ENCODE peak calls at places on chromosomes 1 and 21, in four cellular contexts. O, W, H and Q are unnamed samples.

GRCh38 chr1:32924881-32925344 is 23.7 kb upstream of the TMEM54 start:
- DNase-seq in O (peak; percentile 74), W (no peak), H (no peak), Q (peak; percentile 68)

GRCh38 chr1:44645466-44646244 is 28.6 kb downstream of the TMEM53 start:
- DNase-seq in O (no peak), W (no peak), H (peak; percentile 73), Q (no peak)

GRCh38 chr1:192580351-192580962 is 4.9 kb downstream of the RGS1 start:
- DNase-seq in O (no peak), W (no peak), H (peak; percentile 68), Q (peak; percentile 73)

GRCh38 chr1:169574336-169574735 is 11.9 kb downstream of the F5 start:
- DNase-seq in O (no peak), W (no peak), H (no peak), Q (no peak)

GRCh38 chr21:42973309-42973990 is 912 bp upstream of the PKNOX1 start:
- DNase-seq in O (peak; percentile 34), W (no peak), H (no peak), Q (no peak)

GRCh38 chr21:26070822-26071425 is 99.6 kb downstream of the APP start:
- DNase-seq in O (no peak), W (no peak), H (peak; percentile 45), Q (peak; percentile 76)

GRCh38 chr1:21703318-21703963 is 34.3 kb upstream of the RAP1GAP start:
- DNase-seq in O (no peak), W (no peak), H (peak; percentile 88), Q (peak; percentile 43)

GRCh38 chr1:85576642-85577420 is 3.7 kb upstream of the CCN1 start:
- DNase-seq in O (peak; percentile 83), W (no peak), H (peak; percentile 88), Q (peak; percentile 96)

GRCh38 chr1:240362826-240363225 is 249.1 kb downstream of the GREM2 start:
- DNase-seq in O (no peak), W (no peak), H (no peak), Q (no peak)

GRCh38 chr1:222071313-222071886 is 329.5 kb upstream of the DUSP10 start:
- DNase-seq in O (no peak), W (no peak), H (no peak), Q (no peak)

GRCh38 chr1:24101796-24102580 is 9.9 kb downstream of the MYOM3 start:
- DNase-seq in O (no peak), W (no peak), H (no peak), Q (no peak)

GRCh38 chr1:112937495-112937894 is 18.5 kb downstream of the SLC16A1 start:
- DNase-seq in O (no peak), W (no peak), H (no peak), Q (peak; percentile 57)

GRCh38 chr1:36869054-36869453 is 165.3 kb downstream of the GRIK3 start:
- DNase-seq in O (no peak), W (no peak), H (no peak), Q (no peak)

GRCh38 chr21:45741691-45742090 is 98.2 kb downstream of the PCBP3 start:
- DNase-seq in O (no peak), W (no peak), H (peak; percentile 10), Q (peak; percentile 18)

GRCh38 chr1:159839135-159839849 is 12.6 kb downstream of the SLAMF8 start:
- DNase-seq in O (no peak), W (no peak), H (no peak), Q (no peak)

GRCh38 chr1:87462894-87463293 is 134.2 kb downstream of the LMO4 start:
- DNase-seq in O (no peak), W (no peak), H (no peak), Q (no peak)

GRCh38 chr1:209383907-209384709 is 199.4 kb upstream of the CAMK1G start:
- DNase-seq in O (no peak), W (no peak), H (no peak), Q (peak; percentile 89)

GRCh38 chr1:99650773-99651437 is 5.0 kb downstream of the PALMD start:
- DNase-seq in O (no peak), W (no peak), H (no peak), Q (peak; percentile 56)

GRCh38 chr1:80542231-80542630 is 1258.5 kb upstream of the ADGRL2 start:
- DNase-seq in O (no peak), W (no peak), H (peak; percentile 81), Q (no peak)

GRCh38 chr1:230123280-230124186 is 56.5 kb downstream of the GALNT2 start:
- DNase-seq in O (no peak), W (no peak), H (peak; percentile 89), Q (no peak)

GRCh38 chr1:192700834-192701271 is 64.9 kb downstream of the RGS13 start:
- DNase-seq in O (no peak), W (no peak), H (peak; percentile 95), Q (peak; percentile 34)

GRCh38 chr1:183567584-183567983 is 22.7 kb downstream of the NCF2 start:
- DNase-seq in O (no peak), W (no peak), H (peak; percentile 47), Q (no peak)

GRCh38 chr1:227774721-227775665 is 39.8 kb downstream of the SNAP47 start:
- DNase-seq in O (no peak), W (no peak), H (no peak), Q (no peak)

GRCh38 chr1:103363008-103363365 is 162.5 kb upstream of the RNPC3 start:
- DNase-seq in O (no peak), W (no peak), H (no peak), Q (no peak)

GRCh38 chr1:231931846-231932454 is 305.4 kb downstream of the DISC1 start:
- DNase-seq in O (peak; percentile 41), W (peak; percentile 15), H (no peak), Q (peak; percentile 75)

GRCh38 chr1:202304370-202304769 is 37.4 kb downstream of the UBE2T start:
- DNase-seq in O (no peak), W (no peak), H (no peak), Q (no peak)

GRCh38 chr1:28648493-28649238 is at the start of gene RNU11:
- DNase-seq in O (peak; percentile 90), W (peak; percentile 90), H (peak; percentile 100), Q (peak; percentile 99)

GRCh38 chr1:42844592-42845140 is 1.7 kb upstream of the ZNF691 start:
- DNase-seq in O (no peak), W (no peak), H (peak; percentile 52), Q (no peak)

GRCh38 chr1:29121516-29121937 is 2.2 kb downstream of the TMEM200B start:
- DNase-seq in O (no peak), W (no peak), H (no peak), Q (no peak)

GRCh38 chr21:34543017-34543416 is 31.0 kb upstream of the KCNE1 start:
- DNase-seq in O (no peak), W (no peak), H (no peak), Q (no peak)

GRCh38 chr1:44672956-44673674 is 1.2 kb downstream of the TMEM53 start:
- DNase-seq in O (no peak), W (no peak), H (no peak), Q (no peak)

GRCh38 chr1:65339866-65340483 is 30.6 kb downstream of the DNAJC6 start:
- DNase-seq in O (no peak), W (no peak), H (peak; percentile 4), Q (no peak)

GRCh38 chr1:155128755-155129473 is 1.2 kb downstream of the EFNA1 start:
- DNase-seq in O (peak; percentile 49), W (no peak), H (no peak), Q (peak; percentile 59)

DNA sequence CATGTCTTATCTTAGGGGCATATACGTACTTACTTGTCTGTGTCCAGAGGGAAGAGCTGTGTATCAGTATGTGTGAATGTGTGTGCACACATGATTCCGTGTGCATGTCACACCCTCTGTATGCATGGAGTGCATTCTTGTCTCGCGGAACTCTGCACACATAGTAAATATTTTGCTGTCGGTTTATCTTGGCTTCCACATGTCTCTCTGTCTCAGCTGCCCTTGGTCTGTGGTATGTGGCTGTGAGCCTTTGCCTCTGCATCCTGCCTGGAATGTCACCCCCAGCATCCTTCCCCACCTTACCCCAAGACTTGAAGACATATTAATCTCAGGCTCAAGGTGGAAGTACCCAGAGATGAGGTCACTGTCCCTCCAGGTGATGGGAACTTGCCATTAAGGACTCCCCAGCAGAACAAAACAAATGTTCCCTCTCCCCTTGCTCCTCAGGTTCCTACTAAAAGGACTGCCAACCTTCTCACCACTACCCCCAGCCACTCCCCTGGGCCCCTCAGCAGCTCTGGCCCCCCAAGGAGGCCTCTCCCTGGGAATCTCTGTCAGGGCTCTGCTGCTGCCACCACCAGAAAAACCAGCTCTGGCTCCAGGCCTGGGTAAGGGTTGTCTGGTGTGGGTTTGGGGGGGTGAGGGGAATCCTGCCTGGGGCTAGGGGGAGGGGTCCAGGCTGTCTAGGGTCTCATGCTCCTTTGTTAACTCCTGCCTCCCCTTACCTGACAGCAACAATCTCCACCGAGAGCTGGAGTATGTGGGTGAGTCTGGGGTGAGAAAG is 5.0 kb downstream of the NECTIN4 start:
- DNase-seq in O (no peak), W (no peak), H (peak; percentile 23), Q (peak; percentile 50)
- H4K8ac ChIP-seq in O (no peak overlapping the region), W (no peak overlapping the region), H (peak overlapping the region; percentile 2), Q (no peak overlapping the region)

GRCh38 chr1:19087017-19087736 is 122.9 kb downstream of the UBR4 start:
- DNase-seq in O (no peak), W (no peak), H (peak; percentile 58), Q (no peak)
- H3K4me1 ChIP-seq in O (no peaks in the 10 kb centered on the region), W (no peaks in the 10 kb centered on the region), H (peaks cover 28% of the 10 kb centered on the region), Q (no peaks in the 10 kb centered on the region)

DNA sequence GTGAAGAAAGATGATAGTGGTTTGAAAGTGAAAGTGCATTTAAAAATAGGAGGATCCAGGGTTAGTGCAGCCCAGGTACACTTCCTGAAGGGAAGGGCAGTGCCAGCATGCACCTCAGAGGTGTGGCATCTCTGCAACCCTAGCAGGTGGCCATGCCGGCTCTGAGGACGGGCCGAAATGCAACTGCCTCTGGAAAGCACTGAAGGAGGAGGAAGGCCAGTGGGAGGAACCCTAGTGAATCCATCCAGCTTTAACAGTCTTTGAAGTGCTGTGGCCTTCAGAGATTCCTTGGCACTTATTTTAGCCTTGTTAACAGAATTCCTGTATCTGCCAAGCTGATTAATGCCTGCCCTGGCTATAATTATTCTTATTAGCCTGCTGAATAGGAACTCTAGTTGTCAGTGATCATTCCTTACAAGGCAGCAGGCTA is 5.5 kb downstream of the PTGFRN start:
- DNase-seq in O (no peak), W (no peak), H (no peak), Q (no peak)
- H3K4me2 ChIP-seq in O (no peak overlapping the region), W (no peak overlapping the region), H (no peak overlapping the region), Q (no peak overlapping the region)

GRCh38 chr1:10398734-10399486 is at the start of gene PGD:
- DNase-seq in O (peak; percentile 98), W (peak; percentile 87), H (peak; percentile 98), Q (peak; percentile 99)
- H4K8ac ChIP-seq in O (no peak within 1 kb of the TSS), W (peak within 1 kb of the TSS; percentile 66), H (peak within 1 kb of the TSS; percentile 53), Q (no peak within 1 kb of the TSS)

GRCh38 chr1:179177614-179178013 is 51.9 kb downstream of the ABL2 start:
- DNase-seq in O (no peak), W (no peak), H (no peak), Q (no peak)
- H3K4me1 ChIP-seq in O (no peaks in the 10 kb centered on the region), W (no peaks in the 10 kb centered on the region), H (peaks cover 16% of the 10 kb centered on the region), Q (no peaks in the 10 kb centered on the region)